ENCODE peak calls at places on chromosomes 11 and 22, in six cellular contexts. C is tibial nerve, E is spleen, X is body of pancreas, Z is right lobe of liver, P is lower leg skin. O is an unnamed sample.

GRCh38 chr11:537622-538430 is 499 bp downstream of the LRRC56 start:
- DNase-seq in C (no peak), E (no peak), X (no peak), Z (no peak), P (no peak), O (no peak)

GRCh38 chr22:26722159-26722558 is 64.8 kb downstream of the MIAT start:
- DNase-seq in C (no peak), E (no peak), X (no peak), Z (no peak), P (no peak), O (no peak)

GRCh38 chr11:117300773-117301172 is 9.6 kb downstream of the BACE1-AS start:
- DNase-seq in C (no peak), E (no peak), X (no peak), Z (no peak), P (no peak), O (no peak)

GRCh38 chr11:134098566-134099184 is 29.8 kb downstream of the JAM3 start:
- DNase-seq in C (no peak), E (no peak), X (peak; percentile 7), Z (no peak), P (no peak), O (no peak)

GRCh38 chr11:117505285-117505970 is 177.8 kb downstream of the CEP164 start:
- DNase-seq in C (no peak), E (no peak), X (no peak), Z (no peak), P (no peak), O (no peak)

GRCh38 chr11:117750357-117750756 is 46.7 kb downstream of the DSCAML1 start:
- DNase-seq in C (no peak), E (peak; percentile 62), X (no peak), Z (no peak), P (no peak), O (no peak)

GRCh38 chr11:72352859-72353551 is 81.3 kb downstream of the CLPB start:
- DNase-seq in C (peak; percentile 41), E (no peak), X (no peak), Z (no peak), P (no peak), O (no peak)

GRCh38 chr11:8617063-8617462 is 23.0 kb upstream of the STK33 start:
- DNase-seq in C (no peak), E (no peak), X (no peak), Z (no peak), P (no peak), O (no peak)

GRCh38 chr11:134052988-134053945 is 15.6 kb upstream of the JAM3 start:
- DNase-seq in C (no peak), E (no peak), X (no peak), Z (no peak), P (no peak), O (no peak)

GRCh38 chr22:37525073-37525745 is 6.0 kb upstream of the CARD10 start:
- DNase-seq in C (no peak), E (no peak), X (no peak), Z (no peak), P (no peak), O (peak; percentile 71)

GRCh38 chr11:46641639-46642038 is 24.3 kb downstream of the ATG13 start:
- DNase-seq in C (no peak), E (no peak), X (no peak), Z (no peak), P (no peak), O (peak; percentile 41)

GRCh38 chr11:35478411-35479139 is 46.8 kb downstream of the PAMR1 start:
- DNase-seq in C (no peak), E (no peak), X (peak; percentile 12), Z (peak; percentile 51), P (no peak), O (no peak)

GRCh38 chr11:57751676-57752253 is at the start of gene BTBD18:
- DNase-seq in C (no peak), E (no peak), X (peak; percentile 75), Z (no peak), P (no peak), O (peak; percentile 51)

GRCh38 chr22:27460596-27461347 is 340.8 kb downstream of the MN1 start:
- DNase-seq in C (peak; percentile 50), E (no peak), X (no peak), Z (no peak), P (peak; percentile 51), O (no peak)

GRCh38 chr22:50498322-50498861 is 9.1 kb downstream of the LMF2 start:
- DNase-seq in C (peak; percentile 54), E (no peak), X (peak; percentile 87), Z (peak; percentile 86), P (peak; percentile 50), O (peak; percentile 76)

GRCh38 chr11:18203723-18204122 is 31.1 kb downstream of the MRGPRX4 start:
- DNase-seq in C (no peak), E (no peak), X (no peak), Z (no peak), P (no peak), O (no peak)

GRCh38 chr11:102767800-102768199 is 12.6 kb downstream of the MMP10 start:
- DNase-seq in C (no peak), E (no peak), X (no peak), Z (no peak), P (no peak), O (no peak)

GRCh38 chr11:2312232-2313042 is 10.6 kb downstream of the TSPAN32 start:
- DNase-seq in C (no peak), E (peak; percentile 61), X (no peak), Z (peak; percentile 44), P (no peak), O (no peak)

GRCh38 chr11:1353383-1354124 is 36.2 kb upstream of the BRSK2 start:
- DNase-seq in C (no peak), E (peak; percentile 63), X (no peak), Z (no peak), P (no peak), O (no peak)

GRCh38 chr11:45169310-45170072 is 23.1 kb downstream of the PRDM11 start:
- DNase-seq in C (no peak), E (no peak), X (no peak), Z (no peak), P (no peak), O (no peak)

GRCh38 chr22:30824711-30825110 is 130.0 kb downstream of the OSBP2 start:
- DNase-seq in C (no peak), E (no peak), X (no peak), Z (no peak), P (no peak), O (no peak)

GRCh38 chr11:112590778-112591177 is 330.1 kb upstream of the PLET1 start:
- DNase-seq in C (no peak), E (no peak), X (no peak), Z (no peak), P (no peak), O (no peak)

GRCh38 chr11:803770-804598 is 1.0 kb downstream of the PIDD1 start:
- DNase-seq in C (no peak), E (peak; percentile 87), X (no peak), Z (no peak), P (no peak), O (peak; percentile 35)

GRCh38 chr11:19819148-19819547 is 106.5 kb downstream of the NAV2 start:
- DNase-seq in C (no peak), E (no peak), X (no peak), Z (no peak), P (no peak), O (no peak)

GRCh38 chr11:44334356-44335004 is 24.5 kb upstream of the ALX4 start:
- DNase-seq in C (no peak), E (no peak), X (no peak), Z (no peak), P (no peak), O (no peak)

GRCh38 chr22:49269371-49269770 is 558.3 kb downstream of the BRD1 start:
- DNase-seq in C (no peak), E (no peak), X (no peak), Z (no peak), P (no peak), O (no peak)

GRCh38 chr11:128417607-128418324 is 169.6 kb downstream of the ETS1 start:
- DNase-seq in C (no peak), E (no peak), X (no peak), Z (no peak), P (no peak), O (no peak)

GRCh38 chr22:44460287-44461082 is 37.5 kb downstream of the RTL6 start:
- DNase-seq in C (no peak), E (peak; percentile 1), X (no peak), Z (no peak), P (no peak), O (no peak)

GRCh38 chr11:3840289-3840869 is 380 bp downstream of the RHOG start:
- DNase-seq in C (peak; percentile 38), E (peak; percentile 86), X (no peak), Z (peak; percentile 52), P (peak; percentile 36), O (no peak)

GRCh38 chr11:28657378-28658030 is 549.3 kb downstream of the METTL15 start:
- DNase-seq in C (no peak), E (no peak), X (no peak), Z (no peak), P (no peak), O (no peak)

GRCh38 chr11:73270855-73271477 is 1.2 kb upstream of the P2RY6 start:
- DNase-seq in C (no peak), E (no peak), X (no peak), Z (peak; percentile 33), P (no peak), O (no peak)

GRCh38 chr11:118415739-118416068 is 14.3 kb downstream of the ATP5MG start:
- DNase-seq in C (no peak), E (no peak), X (peak; percentile 55), Z (no peak), P (peak; percentile 26), O (peak; percentile 89)

DNA sequence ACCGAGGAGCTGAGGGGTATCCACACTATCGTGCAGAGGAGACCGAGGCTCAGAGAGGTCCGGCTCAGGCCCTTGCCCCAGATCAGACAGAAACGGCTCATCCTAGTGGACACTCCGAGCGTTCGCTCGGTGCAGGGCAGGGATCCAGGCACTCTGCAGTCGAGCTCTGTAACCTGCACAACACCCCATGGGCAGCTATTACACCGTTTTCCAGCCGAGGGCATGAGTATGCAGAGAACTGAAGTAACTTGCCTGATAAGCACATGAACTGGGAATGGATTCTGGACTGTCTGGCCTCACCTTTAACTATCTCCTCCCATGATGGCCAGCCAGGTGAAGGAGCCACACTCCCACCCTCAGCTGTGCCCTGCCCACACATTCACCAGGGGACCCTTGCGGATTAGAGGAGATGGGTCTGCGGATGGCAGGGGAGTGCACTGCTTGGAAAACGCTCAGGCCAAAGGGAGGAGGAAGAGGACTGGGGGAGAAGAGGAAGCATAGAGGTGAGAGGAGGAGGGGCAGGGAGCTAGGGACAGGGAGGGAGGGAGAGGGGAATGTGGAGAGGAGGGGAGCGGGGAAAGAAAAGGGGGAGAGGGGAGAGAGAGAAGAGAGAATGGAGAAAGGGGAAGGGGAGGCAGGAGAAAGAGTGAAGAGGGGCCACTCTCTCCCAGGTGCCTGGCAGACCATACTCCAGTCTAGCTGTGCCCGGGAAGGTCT is 33.0 kb upstream of the TCF20 start:
- DNase-seq in C (no peak), E (no peak), X (no peak), Z (no peak), P (no peak), O (no peak)
- TF ChIP-seq CTCF in C (no peak), E (no peak), X (no peak), Z (no peak), P (no peak), O (no peak)

GRCh38 chr11:66328307-66329144 is 7.7 kb downstream of the RIN1 start:
- DNase-seq in C (peak; percentile 80), E (peak; percentile 93), X (peak; percentile 76), Z (peak; percentile 79), P (peak; percentile 68), O (peak; percentile 86)
- H3K4me3 ChIP-seq in C (no peak overlapping the region), E (no peak overlapping the region), X (no peak overlapping the region), Z (no peak overlapping the region), P (no peak overlapping the region), O (no peak overlapping the region)

GRCh38 chr11:14891143-14892035 is 642 bp downstream of the CYP2R1 start:
- DNase-seq in C (peak; percentile 73), E (peak; percentile 96), X (peak; percentile 90), Z (peak; percentile 93), P (peak; percentile 81), O (peak; percentile 88)
- TF ChIP-seq POLR2A in C (peak; percentile 41), E (no peak), X (peak; percentile 78), Z (peak; percentile 42), P (no peak), O (peak; percentile 49)

GRCh38 chr11:11722861-11723260 is 101.1 kb upstream of the GALNT18 start:
- DNase-seq in C (no peak), E (no peak), X (no peak), Z (no peak), P (no peak), O (no peak)
- TF ChIP-seq CTCF in C (no peak), E (no peak), X (no peak), Z (no peak), P (no peak), O (no peak)